ENCODE peak calls at places on chromosomes 1 and 21, in four cellular contexts. One of them, this sample, is unnamed.
A peak's percentile ranks its signal among the peaks of the same experiment; 100 is the strongest.

GRCh38 chr1:53781654-53782053 is 42.7 kb upstream of the GLIS1 start:
- DNase-seq in OCI-LY7: no peak
- DNase-seq in neural progenitor cell: no peak
- DNase-seq in hepatocyte: no peak
- DNase-seq in this sample: no peak

GRCh38 chr21:45264919-45265515 is 22.7 kb downstream of the POFUT2 start:
- DNase-seq in neural progenitor cell: no peak
- DNase-seq in OCI-LY7: no peak
- DNase-seq in hepatocyte: peak; percentile 2
- DNase-seq in this sample: no peak

GRCh38 chr1:194052514-194053333 is 866.3 kb upstream of the B3GALT2 start:
- DNase-seq in hepatocyte: no peak
- DNase-seq in neural progenitor cell: no peak
- DNase-seq in OCI-LY7: no peak
- DNase-seq in this sample: no peak

GRCh38 chr1:2344121-2344681 is 47.2 kb downstream of the MORN1 start:
- DNase-seq in neural progenitor cell: no peak
- DNase-seq in OCI-LY7: no peak
- DNase-seq in hepatocyte: no peak
- DNase-seq in this sample: no peak

GRCh38 chr1:158496379-158496778 is 24.4 kb downstream of the OR10R2 start:
- DNase-seq in hepatocyte: peak; percentile 19
- DNase-seq in OCI-LY7: peak; percentile 24
- DNase-seq in neural progenitor cell: peak; percentile 51
- DNase-seq in this sample: peak; percentile 16

GRCh38 chr1:201025571-201026002 is 2.1 kb upstream of the KIF21B start:
- DNase-seq in neural progenitor cell: peak; percentile 56
- DNase-seq in OCI-LY7: peak; percentile 43
- DNase-seq in hepatocyte: no peak
- DNase-seq in this sample: peak; percentile 47

GRCh38 chr1:63328140-63328521 is 5.8 kb downstream of the FOXD3 start:
- DNase-seq in hepatocyte: no peak
- DNase-seq in neural progenitor cell: peak; percentile 19
- DNase-seq in OCI-LY7: no peak
- DNase-seq in this sample: no peak

GRCh38 chr1:47147047-47147785 is 10.0 kb downstream of the CYP4A22 start:
- DNase-seq in hepatocyte: no peak
- DNase-seq in neural progenitor cell: no peak
- DNase-seq in OCI-LY7: no peak
- DNase-seq in this sample: no peak

GRCh38 chr1:151502035-151502728 is 9.0 kb upstream of the CGN start:
- DNase-seq in OCI-LY7: no peak
- DNase-seq in hepatocyte: no peak
- DNase-seq in neural progenitor cell: no peak
- DNase-seq in this sample: no peak

GRCh38 chr1:151728151-151728711 is 6.9 kb downstream of the RIIAD1 start:
- DNase-seq in neural progenitor cell: peak; percentile 23
- DNase-seq in OCI-LY7: no peak
- DNase-seq in hepatocyte: no peak
- DNase-seq in this sample: no peak

GRCh38 chr1:107840746-107841145 is 124.2 kb downstream of the VAV3 start:
- DNase-seq in OCI-LY7: peak; percentile 41
- DNase-seq in neural progenitor cell: no peak
- DNase-seq in hepatocyte: no peak
- DNase-seq in this sample: no peak

GRCh38 chr1:107842241-107842640 is 122.7 kb downstream of the VAV3 start:
- DNase-seq in neural progenitor cell: no peak
- DNase-seq in OCI-LY7: peak; percentile 38
- DNase-seq in hepatocyte: no peak
- DNase-seq in this sample: peak; percentile 42

DNA sequence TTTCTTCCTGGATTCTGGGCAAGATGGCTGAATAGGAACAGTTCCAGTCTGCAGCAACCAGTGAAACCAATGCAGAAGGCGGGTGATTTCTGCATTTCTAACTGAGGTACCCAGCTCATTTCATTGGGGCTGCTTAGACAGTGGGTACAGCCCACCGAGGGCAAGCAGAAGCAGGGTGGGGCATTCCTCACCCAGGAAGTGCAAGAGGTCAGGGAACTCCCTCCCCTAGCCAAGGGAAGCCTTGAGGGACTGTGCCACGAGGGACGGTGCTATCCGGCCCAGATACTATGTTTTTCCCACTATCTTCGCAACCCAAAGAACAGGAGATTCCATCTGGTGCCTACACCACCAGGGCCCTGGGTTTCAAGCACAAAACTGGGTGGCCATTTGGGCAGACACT is 121.0 kb downstream of the VAV3 start:
- DNase-seq in OCI-LY7: no peak
- DNase-seq in neural progenitor cell: no peak
- DNase-seq in hepatocyte: no peak
- DNase-seq in this sample: no peak
- H2AFZ ChIP-seq in OCI-LY7: peak overlapping the region; percentile 93
- H2AFZ ChIP-seq in neural progenitor cell: peak overlapping the region; percentile 68
- H2AFZ ChIP-seq in hepatocyte: no peak overlapping the region
- H2AFZ ChIP-seq in this sample: no peak overlapping the region

DNA sequence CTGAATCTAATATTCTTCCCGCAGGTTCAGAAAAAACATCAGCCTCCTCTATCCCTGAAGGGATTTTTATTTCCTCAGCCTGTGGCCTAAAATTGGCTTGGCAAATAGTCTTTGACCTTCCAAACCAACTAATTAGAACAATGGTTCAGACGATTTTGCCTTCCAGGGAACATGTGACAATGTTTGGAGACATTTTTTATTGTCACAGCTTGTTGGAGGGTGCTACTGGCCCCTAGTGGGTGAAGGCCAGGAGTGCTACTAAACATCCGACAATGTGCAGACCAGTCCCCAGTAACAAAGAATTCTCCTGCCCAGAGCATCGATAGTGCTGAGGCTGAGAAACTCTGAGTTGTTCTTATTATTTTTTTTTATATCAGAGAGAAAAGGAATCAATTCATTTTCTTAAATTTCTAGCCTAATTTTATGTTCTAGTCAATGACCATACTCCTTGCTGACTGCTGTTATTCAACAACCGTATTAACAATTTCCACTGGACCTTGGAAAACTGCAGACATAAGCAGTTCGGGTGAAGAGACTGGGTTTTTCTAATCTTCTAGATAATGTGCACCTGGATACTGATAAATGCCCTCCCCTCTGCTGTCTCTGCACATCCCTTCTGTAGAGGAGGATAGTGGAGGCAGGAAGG is 280.7 kb downstream of the LMX1A start:
- DNase-seq in OCI-LY7: peak; percentile 8
- DNase-seq in hepatocyte: peak; percentile 53
- DNase-seq in neural progenitor cell: peak; percentile 60
- DNase-seq in this sample: peak; percentile 59
- TF ChIP-seq EZH2phosphoT487 in OCI-LY7: no peak
- TF ChIP-seq EZH2phosphoT487 in hepatocyte: no peak
- TF ChIP-seq EZH2phosphoT487 in neural progenitor cell: no peak
- TF ChIP-seq EZH2phosphoT487 in this sample: no peak

GRCh38 chr1:109111386-109112055 is 2.4 kb upstream of the ELAPOR1 start:
- DNase-seq in OCI-LY7: no peak
- DNase-seq in hepatocyte: no peak
- DNase-seq in neural progenitor cell: no peak
- DNase-seq in this sample: no peak

GRCh38 chr1:109113787-109114568 is at the start of gene ELAPOR1:
- DNase-seq in neural progenitor cell: peak; percentile 71
- DNase-seq in hepatocyte: peak; percentile 60
- DNase-seq in OCI-LY7: no peak
- DNase-seq in this sample: peak; percentile 38

GRCh38 chr1:109112056-109112651 is 1.8 kb upstream of the ELAPOR1 start:
- DNase-seq in OCI-LY7: peak; percentile 63
- DNase-seq in neural progenitor cell: no peak
- DNase-seq in hepatocyte: no peak
- DNase-seq in this sample: peak; percentile 41

GRCh38 chr1:109109906-109110305 is 4.0 kb upstream of the ELAPOR1 start:
- DNase-seq in neural progenitor cell: no peak
- DNase-seq in hepatocyte: no peak
- DNase-seq in OCI-LY7: no peak
- DNase-seq in this sample: no peak

GRCh38 chr1:109112652-109113285 is 1.1 kb upstream of the ELAPOR1 start:
- DNase-seq in neural progenitor cell: peak; percentile 99
- DNase-seq in hepatocyte: peak; percentile 94
- DNase-seq in OCI-LY7: peak; percentile 83
- DNase-seq in this sample: peak; percentile 87
- H3K4me3 ChIP-seq in neural progenitor cell: peak overlapping the region; percentile 51
- H3K4me3 ChIP-seq in hepatocyte: no peak overlapping the region
- H3K4me3 ChIP-seq in OCI-LY7: peak overlapping the region; percentile 16
- H3K4me3 ChIP-seq in this sample: peak overlapping the region; percentile 38

GRCh38 chr1:215114154-215114933 is 31.8 kb downstream of the KCNK2 start:
- DNase-seq in hepatocyte: no peak
- DNase-seq in neural progenitor cell: no peak
- DNase-seq in OCI-LY7: no peak
- DNase-seq in this sample: peak; percentile 98
- H2AFZ ChIP-seq in hepatocyte: no peak overlapping the region
- H2AFZ ChIP-seq in neural progenitor cell: no peak overlapping the region
- H2AFZ ChIP-seq in OCI-LY7: no peak overlapping the region
- H2AFZ ChIP-seq in this sample: peak overlapping the region; percentile 11

GRCh38 chr1:62271932-62272728 is 47.1 kb downstream of the KANK4 start:
- DNase-seq in OCI-LY7: peak; percentile 67
- DNase-seq in hepatocyte: no peak
- DNase-seq in neural progenitor cell: peak; percentile 38
- DNase-seq in this sample: no peak
- TF ChIP-seq EZH2phosphoT487 in OCI-LY7: no peak
- TF ChIP-seq EZH2phosphoT487 in hepatocyte: no peak
- TF ChIP-seq EZH2phosphoT487 in neural progenitor cell: no peak
- TF ChIP-seq EZH2phosphoT487 in this sample: no peak

GRCh38 chr1:179875606-179876288 is 1.9 kb downstream of the TOR1AIP2 start:
- DNase-seq in hepatocyte: no peak
- DNase-seq in neural progenitor cell: no peak
- DNase-seq in OCI-LY7: no peak
- DNase-seq in this sample: no peak
- H3K4me3 ChIP-seq in hepatocyte: peak overlapping the region; percentile 0
- H3K4me3 ChIP-seq in neural progenitor cell: peak overlapping the region; percentile 78
- H3K4me3 ChIP-seq in OCI-LY7: peak overlapping the region; percentile 79
- H3K4me3 ChIP-seq in this sample: peak overlapping the region; percentile 93

GRCh38 chr1:176243746-176244145 is 36.7 kb upstream of the COP1 start:
- DNase-seq in neural progenitor cell: no peak
- DNase-seq in hepatocyte: no peak
- DNase-seq in OCI-LY7: no peak
- DNase-seq in this sample: no peak

DNA sequence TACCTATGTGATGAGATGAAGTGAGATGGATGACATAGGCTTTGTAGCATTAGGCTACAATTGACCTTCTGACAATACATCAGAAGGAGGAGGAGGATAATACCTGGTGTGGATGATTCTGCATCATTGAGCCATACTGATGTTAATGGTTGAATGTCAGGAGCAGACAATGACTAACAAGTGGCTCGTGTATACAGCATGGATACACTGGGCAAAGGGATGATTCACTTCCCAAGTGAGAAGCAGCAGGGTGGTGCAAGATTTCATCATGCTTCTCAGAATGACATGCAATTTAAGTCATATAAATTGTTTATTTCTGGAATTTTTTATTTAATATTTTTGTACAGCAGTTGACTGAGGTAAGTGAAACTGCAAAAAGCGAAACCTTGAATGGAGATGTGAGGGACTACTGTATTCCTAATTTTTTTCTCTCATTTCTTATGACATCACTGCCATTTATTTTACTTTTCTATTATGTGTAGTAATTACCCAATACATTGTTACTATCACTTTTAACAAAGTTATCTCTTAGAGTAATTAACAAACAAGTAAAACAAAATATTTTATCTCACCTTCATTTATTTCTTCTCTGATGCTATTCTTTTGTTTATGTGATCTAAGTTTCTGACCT is 34.4 kb upstream of the COP1 start:
- DNase-seq in OCI-LY7: no peak
- DNase-seq in neural progenitor cell: no peak
- DNase-seq in hepatocyte: peak; percentile 24
- DNase-seq in this sample: peak; percentile 68
- H2AFZ ChIP-seq in OCI-LY7: no peak overlapping the region
- H2AFZ ChIP-seq in neural progenitor cell: no peak overlapping the region
- H2AFZ ChIP-seq in hepatocyte: no peak overlapping the region
- H2AFZ ChIP-seq in this sample: no peak overlapping the region

GRCh38 chr1:25057188-25057587 is 127.1 kb upstream of the RUNX3 start:
- DNase-seq in neural progenitor cell: no peak
- DNase-seq in OCI-LY7: no peak
- DNase-seq in hepatocyte: no peak
- DNase-seq in this sample: no peak
- TF ChIP-seq EZH2phosphoT487 in neural progenitor cell: no peak
- TF ChIP-seq EZH2phosphoT487 in OCI-LY7: no peak
- TF ChIP-seq EZH2phosphoT487 in hepatocyte: no peak
- TF ChIP-seq EZH2phosphoT487 in this sample: no peak